ENCODE peak calls at places on chromosomes 4 and X, in six cellular contexts. Z, F, E, G, J and D are unnamed samples.
A peak's percentile ranks its signal among the peaks of the same experiment; 100 is the strongest.

GRCh38 chr4:3675251-3676115 is 90.7 kb upstream of the ADRA2C start:
- DNase-seq in Z (no peak), F (no peak), E (no peak), G (no peak), J (no peak), D (no peak)

GRCh38 chrX:153688534-153688899 is 791 bp downstream of the SLC6A8 start:
- DNase-seq in Z (no peak), F (no peak), E (no peak), G (no peak), J (no peak), D (no peak)

GRCh38 chr4:150579591-150580234 is 2.2 kb upstream of the MAB21L2 start:
- DNase-seq in Z (no peak), F (peak; percentile 46), E (no peak), G (no peak), J (peak; percentile 22), D (no peak)

GRCh38 chrX:101659601-101660063 is at the start of gene ARMCX2:
- DNase-seq in Z (peak; percentile 66), F (peak; percentile 73), E (no peak), G (no peak), J (peak; percentile 33), D (peak; percentile 62)

GRCh38 chr4:82524570-82525152 is 37.1 kb downstream of the TMEM150C start:
- DNase-seq in Z (no peak), F (peak; percentile 18), E (no peak), G (peak; percentile 32), J (no peak), D (no peak)

GRCh38 chr4:161841759-161842158 is 322.0 kb downstream of the FSTL5 start:
- DNase-seq in Z (no peak), F (no peak), E (no peak), G (no peak), J (no peak), D (no peak)

GRCh38 chrX:111483140-111483539 is 28.3 kb upstream of the SERTM2 start:
- DNase-seq in Z (no peak), F (no peak), E (no peak), G (no peak), J (no peak), D (no peak)

GRCh38 chrX:1741828-1742394 is 127.1 kb downstream of the ASMT start:
- DNase-seq in Z (no peak), F (no peak), E (no peak), G (no peak), J (no peak), D (no peak)

GRCh38 chr4:171432536-171432935 is 380.7 kb upstream of the GALNTL6 start:
- DNase-seq in Z (no peak), F (no peak), E (no peak), G (no peak), J (no peak), D (no peak)

GRCh38 chrX:153776611-153777045 is 4.2 kb upstream of the SRPK3 start:
- DNase-seq in Z (no peak), F (no peak), E (no peak), G (no peak), J (no peak), D (no peak)

GRCh38 chrX:33272986-33273385 is 61.6 kb upstream of the DMD start:
- DNase-seq in Z (no peak), F (no peak), E (no peak), G (peak; percentile 18), J (no peak), D (no peak)

GRCh38 chrX:16223385-16223784 is 56.1 kb downstream of the MAGEB17 start:
- DNase-seq in Z (no peak), F (no peak), E (no peak), G (no peak), J (no peak), D (no peak)
- TF ChIP-seq CTCF in Z (no peak), F (no peak), E (no peak), G (no peak), J (no peak), D (no peak)

DNA sequence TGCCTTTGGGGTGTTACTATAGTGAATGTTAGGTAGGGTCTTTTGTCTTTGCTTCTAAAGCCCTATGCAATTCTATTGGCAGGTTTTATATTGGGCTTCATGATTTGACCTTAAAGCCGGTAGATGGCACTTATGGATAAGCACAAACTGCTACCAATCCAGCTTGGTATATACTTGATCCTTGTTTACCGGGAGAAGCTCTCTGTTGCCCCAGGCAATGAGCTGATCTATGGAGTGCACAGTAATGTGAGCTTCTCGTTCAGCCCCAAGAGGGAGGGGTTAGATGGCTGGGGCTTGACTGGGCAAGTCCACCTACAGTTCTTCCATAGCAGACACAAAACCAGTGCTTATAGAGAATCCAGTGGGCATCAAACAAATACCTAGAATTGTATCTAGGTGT is 287.2 kb upstream of the CT83 start:
- DNase-seq in Z (no peak), F (no peak), E (no peak), G (peak; percentile 84), J (no peak), D (no peak)
- TF ChIP-seq CTCF in Z (no peak), F (no peak), E (no peak), G (peak; percentile 2), J (no peak), D (no peak)

DNA sequence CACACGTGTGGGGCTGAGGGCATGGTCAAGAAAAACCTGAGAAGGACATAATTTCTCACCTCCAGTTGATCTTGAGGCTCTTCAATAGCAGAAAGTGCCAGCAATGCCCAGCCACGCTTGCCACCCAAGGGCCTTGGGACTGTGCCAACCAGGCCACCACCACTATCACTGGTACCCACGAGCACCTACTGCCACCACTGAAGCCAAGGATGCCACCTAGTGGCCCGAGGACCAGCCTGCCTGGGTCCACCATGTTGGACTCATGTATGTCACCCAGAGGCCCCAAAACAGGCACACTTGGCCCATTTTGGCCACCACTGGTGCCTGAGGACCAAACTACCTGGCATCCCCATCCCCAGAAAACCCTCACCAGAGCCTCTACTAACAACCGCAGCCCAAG is 191.8 kb downstream of the ADAM29 start:
- DNase-seq in Z (no peak), F (no peak), E (no peak), G (no peak), J (no peak), D (no peak)
- TF ChIP-seq CTCF in Z (peak; percentile 23), F (no peak), E (no peak), G (no peak), J (no peak), D (no peak)

GRCh38 chr4:52015366-52015765 is 4.8 kb downstream of the LRRC66 start:
- DNase-seq in Z (no peak), F (peak; percentile 21), E (no peak), G (no peak), J (no peak), D (no peak)
- TF ChIP-seq CTCF in Z (no peak), F (peak; percentile 35), E (no peak), G (no peak), J (no peak), D (no peak)

GRCh38 chrX:75154871-75155270 is 1.2 kb downstream of the ABCB7 start:
- DNase-seq in Z (no peak), F (no peak), E (no peak), G (no peak), J (no peak), D (no peak)

GRCh38 chrX:75156537-75156945 is 458 bp upstream of the ABCB7 start:
- DNase-seq in Z (peak; percentile 7), F (peak; percentile 8), E (no peak), G (peak; percentile 3), J (no peak), D (no peak)

GRCh38 chrX:75155454-75155829 is 641 bp downstream of the ABCB7 start:
- DNase-seq in Z (peak; percentile 27), F (no peak), E (no peak), G (peak; percentile 11), J (no peak), D (peak; percentile 21)

GRCh38 chrX:75158054-75158453 is 2.0 kb upstream of the ABCB7 start:
- DNase-seq in Z (no peak), F (no peak), E (no peak), G (no peak), J (no peak), D (no peak)

DNA sequence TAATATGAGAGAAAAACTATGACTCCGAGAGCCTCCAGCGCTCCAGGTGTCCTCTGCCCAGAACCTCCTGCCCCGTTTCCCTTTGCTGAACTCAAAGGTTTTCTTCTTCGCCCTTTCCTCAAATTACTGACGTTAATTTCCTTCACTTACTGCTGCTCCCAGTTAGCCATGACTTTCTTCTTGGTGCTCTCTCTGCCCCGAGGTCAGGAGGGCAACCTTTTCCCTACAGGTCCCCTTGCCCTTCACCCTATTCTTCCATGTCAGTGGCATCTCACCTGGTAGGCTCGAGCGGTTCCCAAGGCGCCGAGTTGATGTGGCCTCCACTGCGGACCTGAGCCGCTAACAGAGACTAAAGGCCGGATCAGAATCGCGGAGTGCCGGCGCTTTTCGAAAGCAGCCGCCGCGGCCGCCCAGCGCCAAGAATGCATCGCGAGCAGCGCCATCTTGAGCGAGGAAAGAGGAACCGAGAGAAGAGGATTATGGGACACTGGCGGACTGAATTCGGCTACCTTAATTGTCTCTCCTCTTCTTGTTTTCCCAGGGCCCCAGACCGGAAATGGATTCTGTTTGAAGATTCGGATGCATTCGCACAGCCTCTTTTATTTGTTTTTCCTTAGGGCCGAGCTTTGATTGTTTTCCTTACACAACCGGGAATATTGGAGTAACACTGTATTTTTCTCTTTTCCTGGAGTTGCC is at the start of gene ABCB7:
- DNase-seq in Z (peak; percentile 52), F (peak; percentile 79), E (no peak), G (peak; percentile 64), J (peak; percentile 42), D (peak; percentile 46)
- TF ChIP-seq CTCF in Z (no peak), F (peak; percentile 18), E (no peak), G (no peak), J (peak; percentile 11), D (no peak)

GRCh38 chr4:52019941-52020657 is at the start of gene LRRC66:
- DNase-seq in Z (no peak), F (peak; percentile 56), E (no peak), G (no peak), J (no peak), D (no peak)
- TF ChIP-seq CTCF in Z (no peak), F (no peak), E (no peak), G (no peak), J (no peak), D (no peak)

GRCh38 chr4:107740381-107740780 is 20.3 kb upstream of the PAPSS1 start:
- DNase-seq in Z (no peak), F (no peak), E (no peak), G (no peak), J (no peak), D (no peak)
- TF ChIP-seq CTCF in Z (no peak), F (peak; percentile 36), E (no peak), G (peak; percentile 36), J (peak; percentile 10), D (no peak)

GRCh38 chr4:2138846-2139500 is 79.8 kb downstream of the NAT8L start:
- DNase-seq in Z (no peak), F (no peak), E (no peak), G (no peak), J (no peak), D (no peak)
- TF ChIP-seq CTCF in Z (no peak), F (no peak), E (no peak), G (no peak), J (no peak), D (no peak)